ENCODE peak calls at places on chromosomes 4 and X, in seven cellular contexts. One of them, this sample, is unnamed.

GRCh38 chr4:113469023-113469390 is 292.5 kb downstream of the CAMK2D start:
- DNase-seq in NCI-H1092 treated with DMSO at 0.1 percent for 48 hours: no peak
- DNase-seq in SHP77 treated with DMSO at 0.1 percent for 48 hours: no peak
- DNase-seq in neural crest cell: no peak
- DNase-seq in GM23338: no peak
- DNase-seq in head of caudate nucleus: no peak
- DNase-seq in cardiac muscle cell: peak
- DNase-seq in this sample: no peak

GRCh38 chr4:108433832-108434231 is 186.5 kb upstream of the RPL34 start:
- DNase-seq in NCI-H1092 treated with DMSO at 0.1 percent for 48 hours: no peak
- DNase-seq in SHP77 treated with DMSO at 0.1 percent for 48 hours: no peak
- DNase-seq in neural crest cell: no peak
- DNase-seq in GM23338: no peak
- DNase-seq in head of caudate nucleus: no peak
- DNase-seq in cardiac muscle cell: no peak
- DNase-seq in this sample: no peak

GRCh38 chrX:2691543-2692220 is 587 bp downstream of the CD99 start:
- DNase-seq in NCI-H1092 treated with DMSO at 0.1 percent for 48 hours: no peak
- DNase-seq in SHP77 treated with DMSO at 0.1 percent for 48 hours: no peak
- DNase-seq in neural crest cell: peak
- DNase-seq in GM23338: peak
- DNase-seq in head of caudate nucleus: no peak
- DNase-seq in cardiac muscle cell: peak
- DNase-seq in this sample: no peak

GRCh38 chrX:119072771-119073170 is at the start of gene CT47C1:
- DNase-seq in NCI-H1092 treated with DMSO at 0.1 percent for 48 hours: no peak
- DNase-seq in SHP77 treated with DMSO at 0.1 percent for 48 hours: no peak
- DNase-seq in neural crest cell: no peak
- DNase-seq in GM23338: no peak
- DNase-seq in head of caudate nucleus: no peak
- DNase-seq in cardiac muscle cell: no peak
- DNase-seq in this sample: no peak

GRCh38 chr4:36241771-36242170 is 2.5 kb downstream of the ARAP2 start:
- DNase-seq in NCI-H1092 treated with DMSO at 0.1 percent for 48 hours: no peak
- DNase-seq in SHP77 treated with DMSO at 0.1 percent for 48 hours: no peak
- DNase-seq in neural crest cell: no peak
- DNase-seq in GM23338: no peak
- DNase-seq in head of caudate nucleus: no peak
- DNase-seq in cardiac muscle cell: no peak
- DNase-seq in this sample: peak

GRCh38 chr4:113255628-113256027 is 206.2 kb downstream of the ANK2 start:
- DNase-seq in NCI-H1092 treated with DMSO at 0.1 percent for 48 hours: no peak
- DNase-seq in SHP77 treated with DMSO at 0.1 percent for 48 hours: no peak
- DNase-seq in neural crest cell: no peak
- DNase-seq in GM23338: no peak
- DNase-seq in head of caudate nucleus: no peak
- DNase-seq in cardiac muscle cell: no peak
- DNase-seq in this sample: no peak

GRCh38 chrX:155592331-155592730 is 20.4 kb downstream of the TMLHE start:
- DNase-seq in NCI-H1092 treated with DMSO at 0.1 percent for 48 hours: no peak
- DNase-seq in SHP77 treated with DMSO at 0.1 percent for 48 hours: no peak
- DNase-seq in neural crest cell: no peak
- DNase-seq in GM23338: no peak
- DNase-seq in head of caudate nucleus: no peak
- DNase-seq in cardiac muscle cell: no peak
- DNase-seq in this sample: no peak

GRCh38 chr4:1462768-1463075 is 56.5 kb upstream of the NKX1-1 start:
- DNase-seq in NCI-H1092 treated with DMSO at 0.1 percent for 48 hours: no peak
- DNase-seq in SHP77 treated with DMSO at 0.1 percent for 48 hours: no peak
- DNase-seq in neural crest cell: no peak
- DNase-seq in GM23338: no peak
- DNase-seq in head of caudate nucleus: no peak
- DNase-seq in cardiac muscle cell: no peak
- DNase-seq in this sample: no peak

GRCh38 chrX:17788956-17789562 is 51.8 kb downstream of the SCML1 start:
- DNase-seq in NCI-H1092 treated with DMSO at 0.1 percent for 48 hours: no peak
- DNase-seq in SHP77 treated with DMSO at 0.1 percent for 48 hours: no peak
- DNase-seq in neural crest cell: no peak
- DNase-seq in GM23338: peak
- DNase-seq in head of caudate nucleus: no peak
- DNase-seq in cardiac muscle cell: no peak
- DNase-seq in this sample: no peak

GRCh38 chrX:131650637-131651410 is 107.0 kb downstream of the OR13H1 start:
- DNase-seq in NCI-H1092 treated with DMSO at 0.1 percent for 48 hours: no peak
- DNase-seq in SHP77 treated with DMSO at 0.1 percent for 48 hours: no peak
- DNase-seq in neural crest cell: no peak
- DNase-seq in GM23338: no peak
- DNase-seq in head of caudate nucleus: no peak
- DNase-seq in cardiac muscle cell: no peak
- DNase-seq in this sample: no peak

GRCh38 chr4:77155631-77156345 is 1.2 kb upstream of the CCNG2 start:
- DNase-seq in NCI-H1092 treated with DMSO at 0.1 percent for 48 hours: peak
- DNase-seq in SHP77 treated with DMSO at 0.1 percent for 48 hours: no peak
- DNase-seq in neural crest cell: no peak
- DNase-seq in GM23338: peak
- DNase-seq in head of caudate nucleus: peak
- DNase-seq in cardiac muscle cell: no peak
- DNase-seq in this sample: no peak

GRCh38 chr4:148060264-148061138 is 328.6 kb downstream of the ARHGAP10 start:
- DNase-seq in NCI-H1092 treated with DMSO at 0.1 percent for 48 hours: no peak
- DNase-seq in SHP77 treated with DMSO at 0.1 percent for 48 hours: no peak
- DNase-seq in neural crest cell: no peak
- DNase-seq in GM23338: no peak
- DNase-seq in head of caudate nucleus: no peak
- DNase-seq in cardiac muscle cell: no peak
- DNase-seq in this sample: no peak

GRCh38 chr4:146545102-146545501 is 23.4 kb upstream of the SLC10A7 start:
- DNase-seq in NCI-H1092 treated with DMSO at 0.1 percent for 48 hours: peak
- DNase-seq in SHP77 treated with DMSO at 0.1 percent for 48 hours: peak
- DNase-seq in neural crest cell: no peak
- DNase-seq in GM23338: peak
- DNase-seq in head of caudate nucleus: no peak
- DNase-seq in cardiac muscle cell: peak
- DNase-seq in this sample: peak

GRCh38 chrX:14630724-14631123 is 101.4 kb downstream of the GLRA2 start:
- DNase-seq in NCI-H1092 treated with DMSO at 0.1 percent for 48 hours: no peak
- DNase-seq in SHP77 treated with DMSO at 0.1 percent for 48 hours: no peak
- DNase-seq in neural crest cell: no peak
- DNase-seq in GM23338: peak
- DNase-seq in head of caudate nucleus: no peak
- DNase-seq in cardiac muscle cell: no peak
- DNase-seq in this sample: no peak

GRCh38 chr4:61866357-61867030 is 666.4 kb downstream of the ADGRL3 start:
- DNase-seq in NCI-H1092 treated with DMSO at 0.1 percent for 48 hours: no peak
- DNase-seq in SHP77 treated with DMSO at 0.1 percent for 48 hours: no peak
- DNase-seq in neural crest cell: no peak
- DNase-seq in GM23338: no peak
- DNase-seq in head of caudate nucleus: no peak
- DNase-seq in cardiac muscle cell: no peak
- DNase-seq in this sample: no peak

GRCh38 chrX:31893525-31893924 is 821.7 kb upstream of the FTHL17 start:
- DNase-seq in NCI-H1092 treated with DMSO at 0.1 percent for 48 hours: no peak
- DNase-seq in SHP77 treated with DMSO at 0.1 percent for 48 hours: no peak
- DNase-seq in neural crest cell: no peak
- DNase-seq in GM23338: no peak
- DNase-seq in head of caudate nucleus: no peak
- DNase-seq in cardiac muscle cell: no peak
- DNase-seq in this sample: no peak

GRCh38 chr4:22030321-22030720 is 81.7 kb upstream of the KCNIP4 start:
- DNase-seq in NCI-H1092 treated with DMSO at 0.1 percent for 48 hours: peak
- DNase-seq in SHP77 treated with DMSO at 0.1 percent for 48 hours: no peak
- DNase-seq in neural crest cell: no peak
- DNase-seq in GM23338: peak
- DNase-seq in head of caudate nucleus: no peak
- DNase-seq in cardiac muscle cell: no peak
- DNase-seq in this sample: no peak

GRCh38 chr4:39763714-39764572 is 66.0 kb downstream of the UBE2K start:
- DNase-seq in NCI-H1092 treated with DMSO at 0.1 percent for 48 hours: no peak
- DNase-seq in SHP77 treated with DMSO at 0.1 percent for 48 hours: no peak
- DNase-seq in neural crest cell: no peak
- DNase-seq in GM23338: no peak
- DNase-seq in head of caudate nucleus: no peak
- DNase-seq in cardiac muscle cell: no peak
- DNase-seq in this sample: no peak

GRCh38 chr4:134201216-134202098 is at the start of gene PABPC4L:
- DNase-seq in NCI-H1092 treated with DMSO at 0.1 percent for 48 hours: peak
- DNase-seq in SHP77 treated with DMSO at 0.1 percent for 48 hours: no peak
- DNase-seq in neural crest cell: peak
- DNase-seq in GM23338: peak
- DNase-seq in head of caudate nucleus: no peak
- DNase-seq in cardiac muscle cell: peak
- DNase-seq in this sample: peak

GRCh38 chrX:69066966-69067525 is 98.2 kb downstream of the PJA1 start:
- DNase-seq in NCI-H1092 treated with DMSO at 0.1 percent for 48 hours: no peak
- DNase-seq in SHP77 treated with DMSO at 0.1 percent for 48 hours: no peak
- DNase-seq in neural crest cell: no peak
- DNase-seq in GM23338: no peak
- DNase-seq in head of caudate nucleus: no peak
- DNase-seq in cardiac muscle cell: peak
- DNase-seq in this sample: no peak

GRCh38 chr4:65825121-65825520 is 154.8 kb upstream of the EPHA5 start:
- DNase-seq in NCI-H1092 treated with DMSO at 0.1 percent for 48 hours: no peak
- DNase-seq in SHP77 treated with DMSO at 0.1 percent for 48 hours: no peak
- DNase-seq in neural crest cell: no peak
- DNase-seq in GM23338: no peak
- DNase-seq in head of caudate nucleus: no peak
- DNase-seq in cardiac muscle cell: peak
- DNase-seq in this sample: no peak

GRCh38 chr4:56908206-56909082 is 744 bp downstream of the REST start:
- DNase-seq in NCI-H1092 treated with DMSO at 0.1 percent for 48 hours: no peak
- DNase-seq in SHP77 treated with DMSO at 0.1 percent for 48 hours: no peak
- DNase-seq in neural crest cell: peak
- DNase-seq in GM23338: peak
- DNase-seq in head of caudate nucleus: peak
- DNase-seq in cardiac muscle cell: peak
- DNase-seq in this sample: peak

GRCh38 chr4:13445841-13446790 is 38.0 kb downstream of the RAB28 start:
- DNase-seq in NCI-H1092 treated with DMSO at 0.1 percent for 48 hours: no peak
- DNase-seq in SHP77 treated with DMSO at 0.1 percent for 48 hours: no peak
- DNase-seq in neural crest cell: no peak
- DNase-seq in GM23338: peak
- DNase-seq in head of caudate nucleus: no peak
- DNase-seq in cardiac muscle cell: no peak
- DNase-seq in this sample: no peak

GRCh38 chr4:188400456-188400855 is 261.2 kb downstream of the TRIML1 start:
- DNase-seq in NCI-H1092 treated with DMSO at 0.1 percent for 48 hours: no peak
- DNase-seq in SHP77 treated with DMSO at 0.1 percent for 48 hours: no peak
- DNase-seq in neural crest cell: no peak
- DNase-seq in GM23338: peak
- DNase-seq in head of caudate nucleus: peak
- DNase-seq in cardiac muscle cell: peak
- DNase-seq in this sample: no peak

GRCh38 chrX:134982748-134983147 is 8.0 kb upstream of the SMIM10 start:
- DNase-seq in NCI-H1092 treated with DMSO at 0.1 percent for 48 hours: no peak
- DNase-seq in SHP77 treated with DMSO at 0.1 percent for 48 hours: no peak
- DNase-seq in neural crest cell: no peak
- DNase-seq in GM23338: no peak
- DNase-seq in head of caudate nucleus: no peak
- DNase-seq in cardiac muscle cell: no peak
- DNase-seq in this sample: no peak

GRCh38 chrX:55210931-55211677 is 9.0 kb upstream of the PAGE5 start:
- DNase-seq in NCI-H1092 treated with DMSO at 0.1 percent for 48 hours: no peak
- DNase-seq in SHP77 treated with DMSO at 0.1 percent for 48 hours: no peak
- DNase-seq in neural crest cell: no peak
- DNase-seq in GM23338: no peak
- DNase-seq in head of caudate nucleus: no peak
- DNase-seq in cardiac muscle cell: no peak
- DNase-seq in this sample: peak

This sample was measured in HuH-7.